ENCODE peak calls at places on chromosomes 12 and 14, in nine cellular contexts. N is PC-3, R is left ventricle myocardium inferior, S is kidney, U is endodermal cell, W is RWPE1, E is right lobe of liver, B is GM10248, L is tibial nerve. P is an unnamed sample.

GRCh38 chr12:28122756-28123155 is 67.5 kb upstream of the CCDC91 start:
- DNase-seq in U (no peak), L (no peak), B (no peak), W (no peak), N (no peak), E (no peak), R (no peak), S (no peak), P (no peak)

GRCh38 chr12:104507672-104508071 is 50.9 kb downstream of the CHST11 start:
- DNase-seq in R (no peak), E (no peak), S (no peak), B (no peak), L (no peak), N (no peak), W (peak; percentile 15), U (no peak), P (no peak)

GRCh38 chr12:94380507-94380906 is 79.2 kb downstream of the CEP83 start:
- DNase-seq in E (no peak), R (no peak), S (no peak), N (peak; percentile 5), W (no peak), B (no peak), U (no peak), L (no peak), P (no peak)

GRCh38 chr14:68380304-68380840 is 412.5 kb downstream of the ZFP36L1 start:
- DNase-seq in E (no peak), B (peak; percentile 49), N (peak; percentile 52), L (no peak), R (no peak), U (no peak), S (no peak), W (no peak), P (peak; percentile 32)

GRCh38 chr12:92603741-92604432 is 98.9 kb upstream of the PLEKHG7 start:
- DNase-seq in R (no peak), L (no peak), B (no peak), E (no peak), N (no peak), W (no peak), S (no peak), U (no peak), P (no peak)

GRCh38 chr14:37623552-37623951 is 28.1 kb downstream of the TTC6 start:
- DNase-seq in S (no peak), L (no peak), U (no peak), R (no peak), E (peak; percentile 83), N (peak; percentile 99), B (no peak), W (peak; percentile 77), P (no peak)

GRCh38 chr12:93759512-93760081 is 82.4 kb downstream of the CRADD start:
- DNase-seq in U (no peak), N (no peak), R (no peak), W (no peak), S (no peak), E (peak; percentile 67), L (no peak), B (no peak), P (no peak)

GRCh38 chr12:68334136-68334535 is 2.0 kb upstream of the MDM1 start:
- DNase-seq in N (peak; percentile 28), L (no peak), E (peak; percentile 51), W (no peak), R (no peak), S (no peak), U (peak; percentile 73), B (peak; percentile 22), P (peak; percentile 18)

GRCh38 chr12:68896881-68897540 is 36.0 kb downstream of the CPM start:
- DNase-seq in U (no peak), S (no peak), W (no peak), B (no peak), R (no peak), L (no peak), E (no peak), N (no peak), P (no peak)

GRCh38 chr12:62744551-62744950 is 190.4 kb downstream of the PPM1H start:
- DNase-seq in E (no peak), S (no peak), R (no peak), L (no peak), W (no peak), N (no peak), U (no peak), B (no peak), P (no peak)

GRCh38 chr12:632102-632696 is 31.0 kb downstream of the NINJ2 start:
- DNase-seq in W (peak; percentile 64), L (peak; percentile 38), U (peak; percentile 84), B (no peak), R (no peak), S (no peak), E (peak; percentile 70), N (peak; percentile 72), P (no peak)

GRCh38 chr12:117010693-117011451 is 88.3 kb downstream of the TESC start:
- DNase-seq in R (no peak), N (no peak), B (no peak), W (no peak), L (no peak), U (no peak), E (no peak), S (no peak), P (no peak)

GRCh38 chr12:27635349-27635972 is 60.8 kb upstream of the REP15 start:
- DNase-seq in R (no peak), L (no peak), S (no peak), N (peak; percentile 80), W (peak; percentile 34), B (peak; percentile 20), U (no peak), E (no peak), P (peak; percentile 17)

GRCh38 chr12:43580601-43581000 is 28.6 kb upstream of the ADAMTS20 start:
- DNase-seq in E (no peak), U (no peak), W (no peak), B (no peak), L (no peak), R (no peak), N (no peak), S (no peak), P (no peak)

GRCh38 chr12:14691560-14691959 is 4.8 kb downstream of the GUCY2C start:
- DNase-seq in B (no peak), E (peak; percentile 60), W (no peak), N (no peak), R (peak; percentile 42), S (no peak), L (peak; percentile 73), U (no peak), P (no peak)

GRCh38 chr14:64938972-64939816 is 3.4 kb downstream of the GPX2 start:
- DNase-seq in S (peak; percentile 45), U (peak; percentile 49), N (no peak), L (no peak), R (no peak), E (no peak), B (no peak), W (no peak), P (no peak)

GRCh38 chr14:56170877-56171422 is 52.7 kb downstream of the PELI2 start:
- DNase-seq in E (no peak), N (no peak), L (no peak), B (no peak), U (no peak), W (no peak), R (no peak), S (no peak), P (no peak)

GRCh38 chr12:32988982-32989381 is 92.4 kb upstream of the PKP2 start:
- DNase-seq in U (no peak), B (no peak), R (no peak), E (no peak), L (no peak), N (peak; percentile 32), W (no peak), S (no peak), P (no peak)

GRCh38 chr14:86027990-86028389 is 498.0 kb downstream of the FLRT2 start:
- DNase-seq in L (no peak), W (no peak), U (no peak), N (no peak), S (no peak), R (no peak), B (no peak), E (no peak), P (no peak)

GRCh38 chr12:125203145-125203765 is 138.0 kb downstream of the AACS start:
- DNase-seq in E (no peak), S (no peak), U (no peak), R (no peak), N (peak; percentile 58), W (peak; percentile 26), L (no peak), B (no peak), P (peak; percentile 44)
- TF ChIP-seq CTCF in E (peak; percentile 52), S (peak; percentile 44), U (peak; percentile 62), R (peak; percentile 62), N (peak; percentile 80), W (peak; percentile 41), L (no peak), B (peak; percentile 56), P (peak; percentile 16)

GRCh38 chr12:100651108-100651507 is 77.6 kb downstream of the GAS2L3 start:
- DNase-seq in N (no peak), W (no peak), E (no peak), R (no peak), B (no peak), U (no peak), S (no peak), L (no peak), P (no peak)
- TF ChIP-seq CTCF in N (peak; percentile 48), W (no peak), E (no peak), R (no peak), B (no peak), U (peak; percentile 59), S (no peak), L (no peak), P (no peak)

GRCh38 chr12:4900327-4900726 is 9.4 kb upstream of the KCNA1 start:
- DNase-seq in S (no peak), N (no peak), L (no peak), W (peak; percentile 13), U (no peak), B (no peak), R (no peak), E (no peak), P (no peak)

GRCh38 chr12:4894019-4894418 is 15.7 kb upstream of the KCNA1 start:
- DNase-seq in S (no peak), N (no peak), R (no peak), U (no peak), L (no peak), W (no peak), E (no peak), B (no peak), P (no peak)

GRCh38 chr12:4899361-4899760 is 10.3 kb upstream of the KCNA1 start:
- DNase-seq in W (no peak), B (peak; percentile 20), U (peak; percentile 56), L (no peak), R (no peak), S (no peak), N (no peak), E (no peak), P (peak; percentile 39)
- TF ChIP-seq CTCF in W (no peak), B (peak; percentile 51), U (peak; percentile 74), L (no peak), R (no peak), S (no peak), N (peak; percentile 8), E (no peak), P (peak; percentile 7)

GRCh38 chr12:11204173-11204572 is 17.4 kb upstream of the TAS2R42 start:
- DNase-seq in S (no peak), L (no peak), R (no peak), U (no peak), N (no peak), E (no peak), W (no peak), B (no peak), P (no peak)

DNA sequence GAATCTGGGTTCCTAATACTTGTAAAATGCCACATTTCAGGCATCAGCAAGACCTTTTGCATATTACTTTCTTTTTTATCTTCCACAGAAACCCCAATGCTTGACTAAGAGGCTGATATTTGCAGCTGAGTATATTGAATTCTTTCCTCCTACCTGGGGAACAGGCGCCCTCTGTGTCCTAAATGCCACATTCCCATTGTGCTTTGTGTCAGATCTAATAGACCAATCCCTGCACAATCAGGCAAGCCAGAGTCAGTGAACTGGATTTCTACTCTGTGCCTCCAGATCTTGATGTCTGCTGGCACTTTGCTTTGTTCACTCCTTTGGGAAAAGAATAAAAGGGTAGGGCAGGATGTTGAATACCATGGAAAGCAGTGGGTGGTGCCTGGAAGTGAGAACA is 22.4 kb upstream of the TAS2R42 start:
- DNase-seq in E (no peak), W (no peak), U (peak; percentile 68), R (no peak), S (no peak), L (no peak), N (no peak), B (no peak), P (no peak)
- TF ChIP-seq CTCF in E (no peak), W (no peak), U (peak; percentile 71), R (no peak), S (no peak), L (no peak), N (peak; percentile 17), B (no peak), P (no peak)

P was measured in GM20000.